ENCODE peak calls at places on chromosomes 11 and 22, in nine cellular contexts. Y is AG09309, E is upper lobe of right lung, J is sigmoid colon, I is NB4, N is AG10803, K is A549, U is bronchial epithelial cell, O is AG04450. P is an unnamed sample.

GRCh38 chr11:65357856-65358356 is 3.4 kb downstream of the TIGD3 start:
- DNase-seq in Y (no peak), E (peak; percentile 71), J (no peak), I (no peak), N (no peak), K (no peak), U (no peak), O (no peak), P (no peak)

GRCh38 chr11:121421149-121421906 is 30.8 kb upstream of the SORL1 start:
- DNase-seq in Y (no peak), E (no peak), J (no peak), I (peak; percentile 74), N (no peak), K (no peak), U (peak; percentile 29), O (no peak), P (no peak)

GRCh38 chr11:95792700-95793099 is 2.4 kb downstream of the CEP57 start:
- DNase-seq in Y (no peak), E (no peak), J (no peak), I (no peak), N (no peak), K (no peak), U (no peak), O (no peak), P (no peak)

GRCh38 chr11:32435152-32435480 is 223 bp downstream of the WT1 start:
- DNase-seq in Y (no peak), E (no peak), J (no peak), I (no peak), N (no peak), K (peak; percentile 45), U (no peak), O (no peak), P (no peak)

GRCh38 chr11:27524155-27524554 is 17.6 kb upstream of the LIN7C start:
- DNase-seq in Y (no peak), E (no peak), J (no peak), I (peak; percentile 14), N (peak; percentile 57), K (peak; percentile 61), U (peak; percentile 71), O (no peak), P (peak; percentile 64)

GRCh38 chr11:79744941-79745340 is 304.1 kb upstream of the TENM4 start:
- DNase-seq in Y (no peak), E (no peak), J (no peak), I (no peak), N (no peak), K (no peak), U (peak; percentile 54), O (no peak), P (no peak)

GRCh38 chr11:46381046-46381835 is at the start of gene MDK:
- DNase-seq in Y (no peak), E (no peak), J (peak; percentile 70), I (peak; percentile 16), N (no peak), K (no peak), U (no peak), O (no peak), P (no peak)

GRCh38 chr22:29700206-29700948 is 19.4 kb upstream of the CABP7 start:
- DNase-seq in Y (no peak), E (no peak), J (no peak), I (no peak), N (no peak), K (no peak), U (no peak), O (no peak), P (no peak)

GRCh38 chr11:75103380-75104026 is 6.8 kb upstream of the OR2AT4 start:
- DNase-seq in Y (peak; percentile 41), E (no peak), J (no peak), I (no peak), N (peak; percentile 48), K (no peak), U (peak; percentile 65), O (peak; percentile 33), P (peak; percentile 82)

GRCh38 chr11:14977481-14977880 is 5.3 kb upstream of the CALCA start:
- DNase-seq in Y (no peak), E (no peak), J (no peak), I (no peak), N (no peak), K (no peak), U (no peak), O (no peak), P (no peak)

GRCh38 chr11:57438345-57439280 is 11.7 kb upstream of the SLC43A3 start:
- DNase-seq in Y (no peak), E (no peak), J (no peak), I (no peak), N (no peak), K (no peak), U (no peak), O (no peak), P (no peak)

DNA sequence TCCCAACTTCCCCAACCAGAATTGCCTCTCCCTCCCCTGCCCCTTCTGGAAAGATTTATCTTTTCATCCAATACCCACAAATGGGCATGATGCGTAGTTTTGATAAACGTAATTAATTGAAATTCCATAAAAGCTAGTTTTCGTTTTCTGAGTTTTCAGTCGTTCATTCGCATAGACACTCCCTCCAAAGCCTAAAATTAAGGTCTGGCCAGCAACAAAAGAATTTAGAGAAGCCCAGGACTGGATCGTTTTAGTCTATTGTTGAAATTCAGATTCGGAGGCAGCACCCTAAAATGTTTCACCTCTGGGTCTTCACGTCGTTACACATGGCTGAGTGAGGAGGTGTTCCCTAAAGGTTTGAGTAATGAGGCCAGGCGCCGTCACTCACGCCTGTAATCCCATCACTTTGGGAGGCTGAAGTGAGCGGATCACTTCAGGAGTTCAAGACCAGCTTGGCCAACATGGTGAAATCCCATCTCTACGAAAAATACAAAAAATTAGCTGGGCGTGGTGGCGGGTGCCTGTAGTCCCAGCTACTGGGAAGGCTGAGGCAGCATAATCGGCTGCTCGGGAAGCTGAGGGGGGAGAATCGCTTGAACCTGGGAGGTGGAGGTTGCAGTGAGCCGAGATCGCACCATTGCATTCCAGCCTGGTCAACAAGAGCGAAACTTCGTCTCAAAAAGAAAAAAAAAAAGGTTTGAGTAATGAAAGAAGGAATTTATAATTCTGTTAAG is 589 bp upstream of the NDUFC2 start:
- DNase-seq in Y (no peak), E (no peak), J (no peak), I (no peak), N (no peak), K (no peak), U (peak; percentile 12), O (no peak), P (no peak)
- TF ChIP-seq CTCF in Y (no peak), E (no peak), J (no peak), I (no peak), N (no peak), K (no peak), U (no peak), O (no peak), P (no peak)

GRCh38 chr11:460331-461199 is 10.5 kb downstream of the PTDSS2 start:
- DNase-seq in Y (no peak), E (peak; percentile 66), J (no peak), I (no peak), N (no peak), K (peak; percentile 81), U (no peak), O (no peak), P (no peak)

GRCh38 chr11:464316-464715 is 14.2 kb downstream of the PTDSS2 start:
- DNase-seq in Y (no peak), E (no peak), J (no peak), I (no peak), N (no peak), K (no peak), U (no peak), O (no peak), P (no peak)

GRCh38 chr11:461626-462025 is 11.5 kb downstream of the PTDSS2 start:
- DNase-seq in Y (no peak), E (no peak), J (no peak), I (no peak), N (no peak), K (no peak), U (no peak), O (no peak), P (no peak)

GRCh38 chr11:459511-460220 is 9.6 kb downstream of the PTDSS2 start:
- DNase-seq in Y (no peak), E (no peak), J (no peak), I (no peak), N (no peak), K (no peak), U (no peak), O (no peak), P (no peak)

GRCh38 chr11:462107-462890 is 12.2 kb downstream of the PTDSS2 start:
- DNase-seq in Y (no peak), E (no peak), J (no peak), I (no peak), N (no peak), K (no peak), U (no peak), O (no peak), P (no peak)
- H3K4me3 ChIP-seq in Y (no peak overlapping the region), E (no peak overlapping the region), J (no peak overlapping the region), I (no peak overlapping the region), N (no peak overlapping the region), K (no peak overlapping the region), U (no peak overlapping the region), O (no peak overlapping the region), P (no peak overlapping the region)

DNA sequence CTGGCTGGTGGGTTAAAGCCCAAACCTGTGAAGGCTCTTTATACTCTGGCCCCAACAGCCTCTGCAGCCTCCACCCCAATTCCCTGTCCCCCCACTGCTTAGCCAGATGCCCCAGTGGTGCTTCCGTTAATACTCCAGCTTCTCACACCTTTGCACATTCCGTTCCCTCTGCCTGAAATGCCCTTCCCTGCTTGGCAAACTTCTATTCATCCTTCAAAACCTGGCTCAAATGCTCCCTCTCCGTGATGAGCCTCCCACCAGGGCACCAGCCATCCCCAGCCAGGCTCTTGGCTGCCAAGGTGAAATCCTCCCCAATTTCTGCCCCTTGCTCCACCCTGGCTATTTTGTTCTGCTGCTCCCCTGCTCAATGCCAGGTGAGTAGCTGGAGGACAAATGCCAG is 12.5 kb upstream of the FADS3 start:
- DNase-seq in Y (no peak), E (no peak), J (no peak), I (no peak), N (no peak), K (no peak), U (no peak), O (no peak), P (no peak)
- TF ChIP-seq CTCF in Y (no peak), E (no peak), J (no peak), I (no peak), N (no peak), K (no peak), U (no peak), O (no peak), P (no peak)

GRCh38 chr11:1756024-1756561 is 5.7 kb upstream of the IFITM10 start:
- DNase-seq in Y (no peak), E (peak; percentile 67), J (no peak), I (no peak), N (no peak), K (no peak), U (no peak), O (no peak), P (no peak)

GRCh38 chr11:1756791-1757771 is 6.6 kb downstream of the CTSD start:
- DNase-seq in Y (no peak), E (peak; percentile 67), J (no peak), I (no peak), N (no peak), K (no peak), U (no peak), O (no peak), P (no peak)

GRCh38 chr11:1754376-1755150 is 4.2 kb upstream of the IFITM10 start:
- DNase-seq in Y (no peak), E (peak; percentile 53), J (no peak), I (no peak), N (no peak), K (no peak), U (no peak), O (no peak), P (no peak)

GRCh38 chr11:1753426-1754305 is 3.3 kb upstream of the IFITM10 start:
- DNase-seq in Y (no peak), E (peak; percentile 55), J (no peak), I (no peak), N (no peak), K (no peak), U (no peak), O (no peak), P (no peak)

GRCh38 chr11:1755344-1756023 is 5.1 kb upstream of the IFITM10 start:
- DNase-seq in Y (no peak), E (peak; percentile 76), J (no peak), I (no peak), N (no peak), K (no peak), U (no peak), O (no peak), P (no peak)
- H3K4me3 ChIP-seq in Y (no peak overlapping the region), E (no peak overlapping the region), J (no peak overlapping the region), I (no peak overlapping the region), N (no peak overlapping the region), K (no peak overlapping the region), U (no peak overlapping the region), O (no peak overlapping the region), P (no peak overlapping the region)

P was measured in fibroblast of mammary gland.